ENCODE peak calls at places on chromosomes 6 and 20, in five cellular contexts. E, N, B, Z and G are unnamed samples.

GRCh38 chr20:32709528-32710121 is 33.6 kb downstream of the COMMD7 start:
- DNase-seq in E (no peak), N (no peak), B (no peak), Z (no peak), G (no peak)

GRCh38 chr20:62762376-62762775 is 33.9 kb upstream of the MRGBP start:
- DNase-seq in E (no peak), N (no peak), B (no peak), Z (no peak), G (no peak)

GRCh38 chr6:7974932-7975763 is 64.6 kb upstream of the TXNDC5 start:
- DNase-seq in E (no peak), N (peak; percentile 96), B (no peak), Z (peak; percentile 80), G (no peak)

GRCh38 chr20:24632581-24632980 is 163.2 kb downstream of the SYNDIG1 start:
- DNase-seq in E (no peak), N (no peak), B (no peak), Z (no peak), G (no peak)

GRCh38 chr6:156185113-156185512 is 592.1 kb upstream of the ARID1B start:
- DNase-seq in E (no peak), N (no peak), B (no peak), Z (no peak), G (no peak)

GRCh38 chr6:96116674-96117073 is 100.9 kb downstream of the FUT9 start:
- DNase-seq in E (peak; percentile 6), N (no peak), B (peak; percentile 21), Z (no peak), G (peak; percentile 2)

GRCh38 chr20:8547035-8547649 is 415.1 kb downstream of the PLCB1 start:
- DNase-seq in E (no peak), N (no peak), B (no peak), Z (no peak), G (no peak)

GRCh38 chr20:13865825-13866351 is 81.1 kb downstream of the NDUFAF5 start:
- DNase-seq in E (no peak), N (no peak), B (no peak), Z (no peak), G (no peak)

GRCh38 chr6:166466178-166467122 is 83.7 kb upstream of the MPC1 start:
- DNase-seq in E (no peak), N (peak; percentile 59), B (no peak), Z (peak; percentile 58), G (no peak)

GRCh38 chr20:63186528-63187316 is 29.2 kb downstream of the YTHDF1 start:
- DNase-seq in E (no peak), N (no peak), B (no peak), Z (peak; percentile 87), G (no peak)

GRCh38 chr20:44594730-44595129 is 12.4 kb downstream of the PKIG start:
- DNase-seq in E (no peak), N (peak; percentile 83), B (no peak), Z (no peak), G (peak; percentile 47)

GRCh38 chr20:7841967-7842301 is 98.3 kb downstream of the HAO1 start:
- DNase-seq in E (no peak), N (peak; percentile 73), B (no peak), Z (peak; percentile 84), G (no peak)

GRCh38 chr6:166999845-167000253 is 652 bp downstream of the CEP43 start:
- DNase-seq in E (no peak), N (no peak), B (no peak), Z (no peak), G (no peak)

GRCh38 chr6:31901415-31901952 is 402 bp downstream of the ZBTB12 start:
- DNase-seq in E (no peak), N (peak; percentile 18), B (peak; percentile 81), Z (peak; percentile 48), G (peak; percentile 89)

GRCh38 chr20:33812673-33813462 is 1.7 kb downstream of the CHMP4B start:
- DNase-seq in E (no peak), N (no peak), B (no peak), Z (peak; percentile 38), G (no peak)

GRCh38 chr6:74117113-74117512 is 421.1 kb downstream of the CD109 start:
- DNase-seq in E (no peak), N (no peak), B (no peak), Z (no peak), G (no peak)

GRCh38 chr6:13296536-13296997 is 31.8 kb downstream of the TBC1D7 start:
- DNase-seq in E (no peak), N (no peak), B (no peak), Z (no peak), G (no peak)

GRCh38 chr6:2970753-2971419 is 481 bp downstream of the SERPINB6 start:
- DNase-seq in E (peak; percentile 42), N (peak; percentile 30), B (peak; percentile 63), Z (peak; percentile 29), G (peak; percentile 65)

GRCh38 chr6:2967936-2968335 is 3.4 kb downstream of the SERPINB6 start:
- DNase-seq in E (no peak), N (no peak), B (no peak), Z (no peak), G (no peak)

GRCh38 chr6:2970034-2970685 is 1.2 kb downstream of the SERPINB6 start:
- DNase-seq in E (no peak), N (no peak), B (no peak), Z (no peak), G (no peak)

GRCh38 chr6:2969549-2969948 is 1.8 kb downstream of the SERPINB6 start:
- DNase-seq in E (no peak), N (no peak), B (no peak), Z (no peak), G (no peak)

DNA sequence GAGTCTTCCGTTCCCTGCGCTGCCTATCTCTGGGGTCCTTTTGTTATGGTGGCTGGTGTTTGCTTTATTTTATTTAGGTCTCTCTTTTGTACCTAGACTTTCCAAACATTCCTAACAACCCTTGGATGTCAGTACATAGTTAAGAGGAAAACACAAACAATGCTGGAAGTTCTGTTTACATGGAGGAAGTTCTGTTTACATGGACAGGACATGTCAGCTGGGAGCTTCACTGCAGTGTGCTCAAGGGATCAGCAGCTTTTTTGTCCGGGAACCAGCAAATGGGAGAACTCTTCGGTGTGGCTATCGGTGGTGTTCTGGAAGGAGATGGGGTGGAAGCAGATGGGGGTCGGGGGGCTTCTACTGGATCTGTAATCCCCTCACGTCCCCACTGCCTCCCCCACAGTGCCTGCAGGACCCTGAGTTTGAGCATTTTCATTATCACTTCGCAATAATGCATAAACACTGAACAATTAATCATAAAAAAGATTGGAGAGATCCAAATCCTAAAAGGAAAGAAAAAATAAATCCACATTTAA is 2.7 kb downstream of the SERPINB6 start:
- DNase-seq in E (no peak), N (no peak), B (no peak), Z (no peak), G (no peak)
- TF ChIP-seq CTCF in E (no peak), N (no peak), B (no peak), Z (no peak), G (no peak)

GRCh38 chr20:2690213-2690612 is 2.4 kb upstream of the EBF4 start:
- DNase-seq in E (no peak), N (no peak), B (no peak), Z (no peak), G (no peak)

GRCh38 chr20:2687514-2687913 is 5.1 kb upstream of the EBF4 start:
- DNase-seq in E (no peak), N (no peak), B (no peak), Z (no peak), G (no peak)

GRCh38 chr20:2691127-2691526 is 1.5 kb upstream of the EBF4 start:
- DNase-seq in E (no peak), N (no peak), B (no peak), Z (no peak), G (no peak)

GRCh38 chr20:2690718-2691117 is 1.9 kb upstream of the EBF4 start:
- DNase-seq in E (no peak), N (no peak), B (no peak), Z (no peak), G (no peak)

DNA sequence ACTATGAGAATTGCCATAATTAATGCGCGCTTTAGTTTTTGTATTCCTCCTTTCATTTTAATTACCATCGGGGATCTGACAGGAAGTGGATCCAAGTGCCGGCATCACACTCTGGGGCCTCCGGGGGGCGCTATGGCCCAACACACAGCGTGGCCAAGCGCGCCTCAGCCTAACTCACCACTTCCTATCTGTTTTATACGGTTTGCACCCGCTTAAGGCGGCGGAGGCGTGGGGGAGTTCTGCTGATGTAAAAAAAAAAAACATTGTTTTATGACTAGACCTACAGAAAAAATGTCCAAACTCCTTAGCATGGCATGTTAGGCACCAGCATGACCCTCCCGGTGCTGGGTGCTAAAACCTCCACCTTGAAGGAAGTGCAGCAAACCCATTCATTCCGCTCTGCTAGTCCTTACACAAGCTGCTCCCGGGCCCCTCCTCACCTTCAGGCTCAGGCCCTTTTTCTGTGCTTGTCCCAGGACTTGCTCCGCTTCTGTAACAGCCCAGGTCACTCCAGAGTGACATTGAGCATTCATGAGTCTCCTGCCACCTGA is 4.5 kb upstream of the EBF4 start:
- DNase-seq in E (peak; percentile 73), N (peak; percentile 48), B (peak; percentile 78), Z (no peak), G (peak; percentile 74)
- TF ChIP-seq CTCF in E (peak; percentile 89), N (peak; percentile 82), B (peak; percentile 62), Z (peak; percentile 49), G (peak; percentile 31)

DNA sequence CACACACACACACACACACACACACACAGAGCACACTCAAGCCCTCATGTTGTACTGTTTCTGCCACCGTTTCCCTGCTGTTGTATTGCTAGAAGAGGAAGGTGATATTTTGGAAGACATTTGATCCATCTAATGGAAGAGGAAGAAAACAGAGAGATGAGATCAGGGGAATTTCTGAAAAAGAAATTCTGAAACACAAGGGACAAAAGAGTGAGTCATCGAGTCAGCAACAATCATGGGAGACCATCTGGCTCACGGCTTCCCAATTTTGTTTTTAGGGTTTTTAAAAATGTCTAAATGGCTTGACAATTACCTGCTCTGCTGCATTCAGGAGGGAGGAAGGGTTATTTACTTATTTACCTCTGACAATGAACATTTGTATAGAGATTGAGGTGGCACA is 22.0 kb downstream of the SOX4 start:
- DNase-seq in E (no peak), N (no peak), B (no peak), Z (no peak), G (no peak)
- TF ChIP-seq CTCF in E (no peak), N (no peak), B (no peak), Z (no peak), G (no peak)

GRCh38 chr6:40588070-40588384 is 863 bp upstream of the LRFN2 start:
- DNase-seq in E (no peak), N (no peak), B (no peak), Z (no peak), G (no peak)
- TF ChIP-seq CTCF in E (no peak), N (peak; percentile 29), B (no peak), Z (peak; percentile 2), G (no peak)

DNA sequence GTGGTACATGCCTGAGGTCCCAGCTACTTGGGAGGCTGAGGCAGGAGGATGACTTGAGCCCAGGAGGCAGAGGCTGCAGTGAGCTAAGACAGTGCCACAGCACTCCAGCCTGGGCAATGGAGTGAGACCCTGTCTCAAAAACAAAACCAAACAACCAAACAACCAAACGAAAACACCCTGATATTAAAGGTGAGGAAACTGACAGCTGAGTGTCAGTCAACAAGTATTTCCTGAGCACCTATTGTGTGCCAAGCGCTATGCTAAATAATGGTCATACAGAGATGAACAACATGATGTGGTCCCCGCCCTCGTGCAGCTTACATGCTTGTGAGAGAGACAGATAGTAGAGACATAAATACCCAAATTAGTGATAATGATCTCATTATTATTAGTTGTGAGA is 1.9 kb upstream of the TULP1 start:
- DNase-seq in E (no peak), N (no peak), B (no peak), Z (no peak), G (no peak)
- TF ChIP-seq CTCF in E (no peak), N (no peak), B (no peak), Z (no peak), G (no peak)